ENCODE peak calls at places on chromosomes 6 and 20, in six cellular contexts. S, O, X, N, Y and Q are unnamed samples.

GRCh38 chr6:97394160-97394748 is 111.2 kb upstream of the MMS22L start:
- DNase-seq in S (peak; percentile 5), O (peak; percentile 33), X (peak; percentile 50), N (peak; percentile 2), Y (no peak), Q (peak; percentile 12)

GRCh38 chr20:61765871-61766654 is 299.6 kb downstream of the TAF4 start:
- DNase-seq in S (no peak), O (no peak), X (no peak), N (no peak), Y (no peak), Q (no peak)

GRCh38 chr20:50721881-50722281 is 9.5 kb upstream of the PARD6B start:
- DNase-seq in S (no peak), O (no peak), X (peak; percentile 42), N (no peak), Y (peak; percentile 74), Q (no peak)

GRCh38 chr20:50460115-50460607 is 50.0 kb upstream of the PTPN1 start:
- DNase-seq in S (no peak), O (no peak), X (no peak), N (no peak), Y (no peak), Q (no peak)

GRCh38 chr6:154241570-154241969 is 115.0 kb downstream of the IPCEF1 start:
- DNase-seq in S (no peak), O (no peak), X (no peak), N (no peak), Y (no peak), Q (no peak)

GRCh38 chr20:5827861-5828260 is 77.7 kb downstream of the SHLD1 start:
- DNase-seq in S (no peak), O (no peak), X (no peak), N (no peak), Y (no peak), Q (no peak)

GRCh38 chr20:22512911-22513489 is 71.4 kb downstream of the FOXA2 start:
- DNase-seq in S (no peak), O (no peak), X (no peak), N (no peak), Y (no peak), Q (no peak)

GRCh38 chr6:41167173-41167963 is 4.5 kb upstream of the TREM2 start:
- DNase-seq in S (no peak), O (no peak), X (peak; percentile 30), N (no peak), Y (no peak), Q (no peak)

GRCh38 chr6:31058128-31058894 is 48.0 kb downstream of the MUC22 start:
- DNase-seq in S (no peak), O (peak; percentile 97), X (peak; percentile 95), N (peak; percentile 42), Y (no peak), Q (peak; percentile 87)

GRCh38 chr6:111478749-111479148 is 4.3 kb downstream of the REV3L start:
- DNase-seq in S (no peak), O (no peak), X (peak; percentile 76), N (no peak), Y (no peak), Q (no peak)

GRCh38 chr20:11797161-11797560 is 120.5 kb upstream of the BTBD3 start:
- DNase-seq in S (no peak), O (no peak), X (no peak), N (no peak), Y (no peak), Q (no peak)

GRCh38 chr20:973785-974194 is 28.3 kb downstream of the RSPO4 start:
- DNase-seq in S (no peak), O (no peak), X (peak; percentile 51), N (no peak), Y (no peak), Q (peak; percentile 64)

GRCh38 chr6:13579911-13580310 is 5.5 kb downstream of the SIRT5 start:
- DNase-seq in S (no peak), O (no peak), X (no peak), N (no peak), Y (no peak), Q (no peak)

GRCh38 chr6:72826744-72827438 is 205.0 kb downstream of the KCNQ5 start:
- DNase-seq in S (no peak), O (peak; percentile 71), X (peak; percentile 45), N (no peak), Y (no peak), Q (no peak)

GRCh38 chr6:52603000-52603795 is 26.3 kb upstream of the TRAM2 start:
- DNase-seq in S (no peak), O (peak; percentile 73), X (peak; percentile 83), N (no peak), Y (no peak), Q (peak; percentile 50)

GRCh38 chr20:19903168-19903676 is 113.9 kb upstream of the NAA20 start:
- DNase-seq in S (no peak), O (no peak), X (peak; percentile 70), N (peak; percentile 41), Y (peak; percentile 46), Q (no peak)

GRCh38 chr20:362271-363254 is 15.7 kb downstream of the NRSN2 start:
- DNase-seq in S (no peak), O (peak; percentile 59), X (peak; percentile 94), N (peak; percentile 62), Y (peak; percentile 93), Q (peak; percentile 79)

GRCh38 chr6:31401403-31401802 is 2.0 kb upstream of the MICA start:
- DNase-seq in S (no peak), O (peak; percentile 63), X (peak; percentile 86), N (no peak), Y (peak; percentile 45), Q (peak; percentile 24)

GRCh38 chr6:1598886-1599285 is 10.8 kb upstream of the FOXC1 start:
- DNase-seq in S (no peak), O (no peak), X (no peak), N (no peak), Y (no peak), Q (no peak)

GRCh38 chr20:45968081-45968671 is 3.8 kb downstream of the ZNF335 start:
- DNase-seq in S (no peak), O (no peak), X (no peak), N (no peak), Y (peak; percentile 29), Q (no peak)

GRCh38 chr6:6585003-6585311 is 3.6 kb upstream of the LY86 start:
- DNase-seq in S (no peak), O (no peak), X (no peak), N (no peak), Y (no peak), Q (no peak)

GRCh38 chr20:36439731-36440072 is 101.6 kb upstream of the MYL9 start:
- DNase-seq in S (no peak), O (no peak), X (no peak), N (no peak), Y (no peak), Q (no peak)

GRCh38 chr6:72712921-72713320 is 91.1 kb downstream of the KCNQ5 start:
- DNase-seq in S (no peak), O (no peak), X (peak; percentile 11), N (no peak), Y (no peak), Q (no peak)

GRCh38 chr6:107666084-107666981 is 157.8 kb downstream of the SCML4 start:
- DNase-seq in S (no peak), O (no peak), X (peak; percentile 90), N (no peak), Y (no peak), Q (no peak)